ENCODE peak calls at places on chromosomes 2 and 18, in ten cellular contexts. J is fibroblast of mammary gland, K is pancreas, H is ovary, I is A549, Q is stomach, B is dorsolateral prefrontal cortex, G is AG10803, R is Panc1, T is upper lobe of left lung. V is an unnamed sample.

GRCh38 chr2:113886479-113887383 is 3.2 kb upstream of the ACTR3 start:
- DNase-seq in K (no peak), I (peak), H (no peak), G (peak), J (peak), Q (peak), T (peak), B (no peak), R (no peak), V (peak)

GRCh38 chr2:230785346-230785745 is 72.7 kb downstream of the CAB39 start:
- DNase-seq in R (no peak), B (no peak), I (no peak), J (no peak), T (no peak), Q (no peak), G (no peak), K (no peak), H (no peak), V (no peak)

GRCh38 chr2:111919794-111920608 is 21.6 kb downstream of the MERTK start:
- DNase-seq in I (no peak), B (peak), Q (peak), T (peak), K (peak), H (no peak), R (no peak), G (no peak), J (peak), V (peak)

GRCh38 chr2:96099861-96100798 is 16.2 kb downstream of the ADRA2B start:
- DNase-seq in Q (no peak), G (no peak), T (peak), J (no peak), B (no peak), I (no peak), R (no peak), K (peak), H (peak), V (no peak)

GRCh38 chr2:112156152-112156986 is 18.2 kb downstream of the FBLN7 start:
- DNase-seq in B (no peak), H (no peak), G (peak), J (peak), Q (no peak), K (no peak), T (no peak), R (no peak), I (no peak), V (peak)

GRCh38 chr2:5227062-5227699 is 465.0 kb upstream of the SOX11 start:
- DNase-seq in K (no peak), H (no peak), T (no peak), I (no peak), G (no peak), R (no peak), J (no peak), B (no peak), Q (no peak), V (no peak)

GRCh38 chr2:110659248-110659647 is 18.6 kb downstream of the BUB1 start:
- DNase-seq in R (no peak), G (peak), K (no peak), J (no peak), B (no peak), H (no peak), Q (no peak), T (no peak), I (no peak), V (no peak)

GRCh38 chr18:12287684-12288405 is 20.2 kb upstream of the TUBB6 start:
- DNase-seq in T (peak), I (peak), G (peak), B (peak), Q (peak), R (no peak), K (peak), H (peak), J (peak), V (peak)

GRCh38 chr18:68533641-68534040 is 181.3 kb downstream of the TMX3 start:
- DNase-seq in B (no peak), K (no peak), H (no peak), Q (no peak), R (no peak), T (no peak), G (no peak), I (no peak), J (peak), V (no peak)

GRCh38 chr18:54957987-54958386 is 1.3 kb downstream of the CCDC68 start:
- DNase-seq in I (peak), Q (no peak), G (peak), H (peak), K (no peak), R (no peak), J (peak), B (no peak), T (no peak), V (peak)

GRCh38 chr2:60634443-60634842 is 81.0 kb upstream of the BCL11A start:
- DNase-seq in J (peak), I (no peak), B (no peak), H (no peak), T (no peak), G (no peak), Q (no peak), K (no peak), R (no peak), V (peak)

GRCh38 chr2:183124222-183124956 is at the start of gene NUP35:
- DNase-seq in R (peak), I (peak), Q (peak), J (peak), B (peak), H (peak), G (peak), T (peak), K (peak), V (peak)

GRCh38 chr2:36380624-36381481 is 25.3 kb downstream of the CRIM1 start:
- DNase-seq in Q (no peak), R (no peak), B (no peak), K (peak), H (peak), T (no peak), J (peak), G (peak), I (peak), V (peak)

GRCh38 chr18:23573948-23574431 is 12.3 kb downstream of the NPC1 start:
- DNase-seq in R (peak), Q (no peak), I (no peak), K (no peak), J (peak), B (no peak), G (peak), T (peak), H (no peak), V (peak)

GRCh38 chr2:127576433-127577207 is 41.1 kb downstream of the MYO7B start:
- DNase-seq in I (no peak), R (no peak), T (peak), K (peak), B (peak), Q (peak), G (peak), H (no peak), J (peak), V (peak)

GRCh38 chr18:9876867-9877654 is 8.7 kb upstream of the TXNDC2 start:
- DNase-seq in H (peak), T (no peak), R (no peak), I (peak), K (no peak), B (no peak), G (peak), J (peak), Q (no peak), V (peak)

GRCh38 chr18:48837676-48838075 is 113.1 kb downstream of the SMAD7 start:
- DNase-seq in J (no peak), Q (no peak), T (no peak), G (no peak), K (peak), B (no peak), I (no peak), H (no peak), R (no peak), V (no peak)

GRCh38 chr18:64799378-64799777 is 650.5 kb upstream of the LINC00305 start:
- DNase-seq in G (no peak), Q (no peak), I (no peak), R (no peak), T (no peak), K (no peak), B (no peak), H (no peak), J (no peak), V (no peak)

GRCh38 chr2:239201531-239201876 is 199.3 kb downstream of the HDAC4 start:
- DNase-seq in T (no peak), G (peak), H (peak), B (peak), J (peak), K (peak), Q (no peak), R (no peak), I (no peak), V (no peak)

GRCh38 chr18:58091099-58091611 is 47.1 kb downstream of the NEDD4L start:
- DNase-seq in H (no peak), Q (peak), T (peak), G (no peak), K (no peak), R (no peak), B (no peak), J (no peak), I (peak), V (no peak)

GRCh38 chr2:96890726-96891385 is 21.0 kb upstream of the SEMA4C start:
- DNase-seq in H (no peak), K (no peak), B (no peak), R (no peak), Q (no peak), J (no peak), T (no peak), G (no peak), I (no peak), V (no peak)

GRCh38 chr2:237344972-237345870 is 68.7 kb downstream of the COL6A3 start:
- DNase-seq in J (peak), G (no peak), B (no peak), H (no peak), I (no peak), K (no peak), T (no peak), Q (no peak), R (no peak), V (no peak)

GRCh38 chr2:136207030-136207623 is 89.2 kb upstream of the CXCR4 start:
- DNase-seq in I (no peak), G (no peak), H (no peak), T (peak), K (no peak), B (no peak), J (no peak), Q (no peak), R (no peak), V (no peak)

GRCh38 chr2:5035134-5035533 is 657.0 kb upstream of the SOX11 start:
- DNase-seq in J (no peak), R (no peak), B (no peak), Q (no peak), I (no peak), T (no peak), H (no peak), K (no peak), G (no peak), V (no peak)

GRCh38 chr2:187075106-187076070 is 226.4 kb upstream of the ZSWIM2 start:
- DNase-seq in B (no peak), I (no peak), J (peak), H (no peak), R (no peak), K (no peak), G (no peak), Q (no peak), T (no peak), V (peak)

GRCh38 chr2:23418490-23418911 is 33.5 kb downstream of the KLHL29 start:
- DNase-seq in R (no peak), B (no peak), H (no peak), J (peak), I (no peak), T (no peak), K (no peak), Q (no peak), G (peak), V (peak)

GRCh38 chr2:29314816-29315571 is 199.8 kb downstream of the CLIP4 start:
- DNase-seq in R (no peak), T (peak), J (no peak), G (peak), H (no peak), I (no peak), Q (peak), B (peak), K (no peak), V (no peak)

DNA sequence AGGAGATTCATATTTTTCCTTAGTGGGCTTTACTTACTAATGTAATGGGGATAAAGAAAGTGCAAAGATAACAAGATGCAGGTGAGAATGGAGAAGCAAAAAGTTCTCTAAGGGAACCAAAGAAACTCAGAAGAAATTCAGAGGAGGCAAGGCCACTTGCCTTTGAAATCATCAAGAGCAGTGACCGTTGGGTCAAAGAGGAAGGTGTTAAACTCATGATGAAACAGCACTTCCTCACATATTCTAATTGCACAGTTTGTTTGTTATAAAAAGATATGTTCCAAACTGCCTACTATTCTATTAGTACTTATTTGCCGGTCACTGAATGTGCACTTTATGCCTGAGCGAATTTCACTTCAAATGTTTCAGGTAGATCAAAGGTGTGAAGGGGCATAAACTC is 975.1 kb downstream of the BCL11A start:
- DNase-seq in T (no peak), Q (no peak), H (no peak), G (no peak), B (no peak), I (no peak), K (no peak), J (no peak), R (no peak), V (no peak)
- H3K4me3 ChIP-seq in T (no peak), Q (no peak), H (no peak), G (no peak), B (no peak), I (no peak), K (no peak), J (no peak), R (no peak), V (no peak)

DNA sequence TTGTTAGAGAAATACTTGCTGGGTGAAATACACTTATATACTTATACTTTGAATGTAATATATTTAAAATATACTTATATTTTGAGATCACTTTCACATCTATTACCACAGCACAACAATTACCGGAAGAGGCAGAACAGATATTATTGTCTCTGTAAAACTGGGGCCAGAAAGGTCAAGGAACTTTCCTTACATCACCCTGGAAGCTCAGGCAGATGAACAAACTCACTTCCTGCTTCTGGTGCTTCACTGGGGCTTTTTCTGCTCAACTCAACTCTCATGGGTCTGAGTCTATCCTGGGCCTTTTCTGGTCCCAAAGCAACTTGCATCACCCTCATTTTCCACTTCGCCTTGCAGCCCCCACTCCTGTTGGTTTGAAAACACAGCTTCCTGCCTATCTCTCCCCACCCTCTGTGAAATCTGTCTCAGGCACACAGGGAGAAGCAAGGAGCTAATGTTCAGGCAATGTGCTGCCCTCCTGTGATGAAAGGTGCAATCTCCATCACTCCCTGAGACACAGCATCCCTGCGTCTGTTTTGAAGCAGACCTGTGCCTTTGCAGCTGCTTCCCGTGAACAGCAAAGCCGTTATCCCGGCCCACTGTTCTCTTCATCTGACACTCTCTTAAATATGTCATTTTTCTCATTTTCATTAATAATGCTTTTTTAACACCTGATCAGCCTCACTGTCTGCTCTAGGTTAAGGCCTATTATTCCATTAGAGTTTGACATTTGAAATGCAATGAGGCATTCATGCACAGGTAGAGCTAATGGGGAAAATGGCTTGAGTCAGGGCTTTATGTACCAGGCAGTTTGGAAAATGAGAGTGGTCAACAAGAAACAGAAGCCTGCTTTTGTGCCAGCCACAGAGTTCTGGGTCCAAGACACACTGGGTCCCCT is 251.9 kb upstream of the CHAC2 start:
- DNase-seq in T (no peak), R (no peak), H (no peak), K (no peak), B (no peak), Q (no peak), G (no peak), I (peak), J (peak), V (peak)
- TF ChIP-seq CTCF in T (no peak), R (no peak), H (no peak), K (no peak), B (no peak), Q (no peak), G (no peak), I (no peak), J (no peak), V (no peak)

GRCh38 chr2:58558866-58559265 is 317.7 kb upstream of the FANCL start:
- DNase-seq in K (no peak), R (no peak), T (no peak), G (no peak), Q (no peak), J (no peak), B (no peak), H (no peak), I (no peak), V (no peak)
- H3K4me3 ChIP-seq in K (no peak), R (no peak), T (no peak), G (no peak), Q (no peak), J (no peak), B (no peak), H (no peak), I (no peak), V (no peak)

DNA sequence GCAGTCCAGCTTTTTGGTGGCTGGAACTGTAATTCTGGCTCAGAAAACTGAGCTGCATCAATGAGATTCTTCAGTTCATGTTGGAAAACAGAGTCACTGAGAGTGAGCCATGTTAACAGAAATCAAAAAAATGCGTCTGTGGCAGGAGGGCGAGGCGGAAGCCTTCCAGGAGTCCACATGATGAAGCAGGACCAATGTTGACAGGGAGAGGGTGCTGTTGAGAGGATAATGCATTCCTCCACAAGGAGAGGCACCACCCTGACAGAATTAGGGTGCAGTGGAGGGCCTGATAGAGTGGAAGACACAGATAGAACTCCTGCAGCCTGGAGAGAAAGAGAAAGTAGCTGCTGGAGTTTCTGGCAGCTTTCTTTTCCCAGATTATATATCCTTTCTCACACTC is 111.5 kb downstream of the MGAT5 start:
- DNase-seq in J (peak), K (no peak), T (no peak), H (no peak), B (no peak), G (no peak), Q (no peak), I (peak), R (no peak), V (peak)
- TF ChIP-seq CTCF in J (peak), K (no peak), T (no peak), H (no peak), B (peak), G (peak), Q (no peak), I (no peak), R (no peak), V (peak)

DNA sequence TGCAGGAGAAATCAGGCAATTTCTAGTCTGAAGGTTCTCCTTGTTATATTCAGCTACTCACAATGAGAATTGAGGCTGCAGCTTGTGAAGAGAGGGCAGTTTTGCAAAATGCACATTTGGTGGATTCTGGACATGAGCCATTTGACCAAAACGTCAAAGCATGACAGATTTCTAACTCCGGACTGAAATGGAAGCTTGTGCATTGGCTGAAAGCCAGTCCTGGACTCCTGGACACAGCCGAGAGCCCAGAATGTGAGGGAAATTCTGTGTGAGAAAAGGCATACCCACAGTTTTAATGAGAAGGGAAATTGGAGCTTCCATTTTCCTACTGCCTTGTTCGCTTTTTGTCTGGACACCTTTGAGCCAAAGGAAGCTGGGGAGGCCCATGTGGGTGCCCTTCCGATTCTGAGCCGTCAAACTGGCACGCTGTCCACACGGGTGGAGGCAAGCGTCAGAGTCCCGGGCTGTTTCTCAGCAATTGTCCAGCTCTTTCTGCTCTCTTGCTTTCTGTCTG is 23.7 kb upstream of the ROCK2 start:
- DNase-seq in I (no peak), G (no peak), K (no peak), H (no peak), R (no peak), J (peak), B (peak), T (no peak), Q (no peak), V (peak)
- H3K4me3 ChIP-seq in I (no peak), G (no peak), K (no peak), H (no peak), R (no peak), J (no peak), B (peak), T (peak), Q (peak), V (no peak)

DNA sequence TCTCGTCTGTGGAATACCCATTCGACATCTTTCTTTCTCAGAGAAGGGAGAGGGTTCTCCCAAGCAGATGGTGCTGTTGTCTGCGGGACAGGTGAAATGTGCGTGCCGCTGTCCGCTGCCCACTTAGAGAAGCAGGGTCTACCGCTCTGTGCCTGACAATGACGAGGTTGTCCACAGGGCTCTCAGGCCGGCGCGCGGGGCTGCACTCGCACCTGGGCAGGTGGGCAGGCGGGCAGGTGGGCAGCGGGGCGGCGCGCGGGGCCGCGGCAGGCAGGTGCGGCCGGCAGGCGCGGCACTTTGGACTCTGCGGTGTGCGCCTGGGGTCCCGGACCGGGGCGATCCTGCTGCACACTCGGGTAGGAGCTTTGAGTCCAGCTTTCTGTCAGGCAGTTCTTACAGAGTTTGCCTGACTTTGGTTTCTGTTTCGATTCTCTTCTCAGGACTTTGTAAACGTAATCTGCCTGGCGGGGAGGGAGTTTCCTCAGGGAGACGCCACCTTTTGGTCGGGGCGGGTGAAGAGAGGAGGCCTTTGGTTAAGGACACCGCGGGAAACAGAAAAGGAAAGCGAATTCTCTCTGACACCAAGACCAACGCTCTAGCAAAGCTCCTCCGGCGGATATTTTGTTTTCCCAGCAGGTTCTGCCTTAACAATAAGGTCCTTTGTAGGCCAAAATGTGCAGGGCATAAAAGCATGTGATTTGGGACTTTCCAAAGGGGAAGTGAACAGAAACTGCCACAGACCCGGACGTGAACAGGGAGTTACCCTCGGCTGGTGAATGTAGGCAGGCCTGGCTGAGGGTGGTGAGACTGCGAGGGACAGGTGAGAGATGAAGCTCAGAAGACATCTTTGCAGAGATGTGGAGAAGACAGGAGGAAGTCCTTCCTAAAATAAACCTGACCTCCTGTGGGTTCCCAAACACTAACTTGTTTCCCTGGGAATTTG is at the start of gene IFIH1:
- DNase-seq in T (peak), G (peak), Q (peak), I (peak), J (peak), H (peak), R (peak), K (peak), B (peak), V (peak)
- TF ChIP-seq CTCF in T (no peak), G (peak), Q (no peak), I (peak), J (peak), H (no peak), R (peak), K (no peak), B (peak), V (peak)

GRCh38 chr2:468631-469310 is 180.9 kb upstream of the ALKAL2 start:
- DNase-seq in Q (no peak), R (no peak), I (no peak), K (no peak), B (no peak), J (no peak), H (no peak), G (no peak), T (no peak), V (no peak)
- H3K4me3 ChIP-seq in Q (no peak), R (no peak), I (no peak), K (no peak), B (peak), J (no peak), H (no peak), G (no peak), T (peak), V (no peak)